ENCODE peak calls at places on chromosomes 16 and 17, in seven cellular contexts. One of them, this sample, is unnamed.

GRCh38 chr17:32495347-32496253 is 8.8 kb downstream of the CDK5R1 start:
- DNase-seq in CD8-positive, alpha-beta memory T cell: no peak
- DNase-seq in RPMI7951: no peak
- DNase-seq in stimulated activated CD4-positive, alpha-beta T cell treated with anti-CD3 and anti-CD28 coated beads, Interleukin-15, amount 100 ng/mL, for 24 hours: no peak
- DNase-seq in endothelial cell: no peak
- DNase-seq in RCC 7860: no peak
- DNase-seq in dermis microvascular lymphatic vessel endothelial cell: no peak
- DNase-seq in this sample: no peak

GRCh38 chr17:76261421-76262215 is 3.5 kb upstream of the UBALD2 start:
- DNase-seq in CD8-positive, alpha-beta memory T cell: peak; percentile 24
- DNase-seq in RPMI7951: peak; percentile 65
- DNase-seq in stimulated activated CD4-positive, alpha-beta T cell treated with anti-CD3 and anti-CD28 coated beads, Interleukin-15, amount 100 ng/mL, for 24 hours: no peak
- DNase-seq in endothelial cell: peak; percentile 40
- DNase-seq in RCC 7860: no peak
- DNase-seq in dermis microvascular lymphatic vessel endothelial cell: no peak
- DNase-seq in this sample: no peak

GRCh38 chr17:72408122-72408382 is 287.2 kb downstream of the SOX9 start:
- DNase-seq in CD8-positive, alpha-beta memory T cell: no peak
- DNase-seq in RPMI7951: peak; percentile 26
- DNase-seq in stimulated activated CD4-positive, alpha-beta T cell treated with anti-CD3 and anti-CD28 coated beads, Interleukin-15, amount 100 ng/mL, for 24 hours: no peak
- DNase-seq in endothelial cell: no peak
- DNase-seq in RCC 7860: peak; percentile 11
- DNase-seq in dermis microvascular lymphatic vessel endothelial cell: no peak
- DNase-seq in this sample: no peak

GRCh38 chr17:78163881-78164747 is 4.3 kb upstream of the SYNGR2 start:
- DNase-seq in CD8-positive, alpha-beta memory T cell: no peak
- DNase-seq in RPMI7951: no peak
- DNase-seq in stimulated activated CD4-positive, alpha-beta T cell treated with anti-CD3 and anti-CD28 coated beads, Interleukin-15, amount 100 ng/mL, for 24 hours: no peak
- DNase-seq in endothelial cell: no peak
- DNase-seq in RCC 7860: no peak
- DNase-seq in dermis microvascular lymphatic vessel endothelial cell: no peak
- DNase-seq in this sample: no peak

GRCh38 chr17:42142371-42142896 is 12.4 kb downstream of the RAB5C start:
- DNase-seq in CD8-positive, alpha-beta memory T cell: no peak
- DNase-seq in RPMI7951: no peak
- DNase-seq in stimulated activated CD4-positive, alpha-beta T cell treated with anti-CD3 and anti-CD28 coated beads, Interleukin-15, amount 100 ng/mL, for 24 hours: no peak
- DNase-seq in endothelial cell: no peak
- DNase-seq in RCC 7860: no peak
- DNase-seq in dermis microvascular lymphatic vessel endothelial cell: no peak
- DNase-seq in this sample: no peak

GRCh38 chr16:89827383-89828198 is 684 bp upstream of the SPIRE2 start:
- DNase-seq in CD8-positive, alpha-beta memory T cell: no peak
- DNase-seq in RPMI7951: peak; percentile 84
- DNase-seq in stimulated activated CD4-positive, alpha-beta T cell treated with anti-CD3 and anti-CD28 coated beads, Interleukin-15, amount 100 ng/mL, for 24 hours: no peak
- DNase-seq in endothelial cell: peak; percentile 34
- DNase-seq in RCC 7860: peak; percentile 50
- DNase-seq in dermis microvascular lymphatic vessel endothelial cell: peak; percentile 30
- DNase-seq in this sample: peak; percentile 53

GRCh38 chr16:81371106-81371505 is 56.3 kb downstream of the GAN start:
- DNase-seq in CD8-positive, alpha-beta memory T cell: no peak
- DNase-seq in RPMI7951: no peak
- DNase-seq in stimulated activated CD4-positive, alpha-beta T cell treated with anti-CD3 and anti-CD28 coated beads, Interleukin-15, amount 100 ng/mL, for 24 hours: no peak
- DNase-seq in endothelial cell: no peak
- DNase-seq in RCC 7860: no peak
- DNase-seq in dermis microvascular lymphatic vessel endothelial cell: no peak
- DNase-seq in this sample: no peak

GRCh38 chr16:70576431-70577255 is 53.0 kb downstream of the SF3B3 start:
- DNase-seq in CD8-positive, alpha-beta memory T cell: no peak
- DNase-seq in RPMI7951: peak; percentile 81
- DNase-seq in stimulated activated CD4-positive, alpha-beta T cell treated with anti-CD3 and anti-CD28 coated beads, Interleukin-15, amount 100 ng/mL, for 24 hours: no peak
- DNase-seq in endothelial cell: no peak
- DNase-seq in RCC 7860: peak; percentile 34
- DNase-seq in dermis microvascular lymphatic vessel endothelial cell: peak; percentile 46
- DNase-seq in this sample: peak; percentile 96

GRCh38 chr16:14957576-14958322 is 17.1 kb upstream of the PDXDC1 start:
- DNase-seq in CD8-positive, alpha-beta memory T cell: no peak
- DNase-seq in RPMI7951: no peak
- DNase-seq in stimulated activated CD4-positive, alpha-beta T cell treated with anti-CD3 and anti-CD28 coated beads, Interleukin-15, amount 100 ng/mL, for 24 hours: no peak
- DNase-seq in endothelial cell: no peak
- DNase-seq in RCC 7860: no peak
- DNase-seq in dermis microvascular lymphatic vessel endothelial cell: no peak
- DNase-seq in this sample: no peak

GRCh38 chr16:49410226-49410625 is 36.6 kb downstream of the C16orf78 start:
- DNase-seq in CD8-positive, alpha-beta memory T cell: no peak
- DNase-seq in RPMI7951: no peak
- DNase-seq in stimulated activated CD4-positive, alpha-beta T cell treated with anti-CD3 and anti-CD28 coated beads, Interleukin-15, amount 100 ng/mL, for 24 hours: no peak
- DNase-seq in endothelial cell: no peak
- DNase-seq in RCC 7860: no peak
- DNase-seq in dermis microvascular lymphatic vessel endothelial cell: no peak
- DNase-seq in this sample: no peak

GRCh38 chr17:49361129-49361901 is 735 bp downstream of the ZNF652 start:
- DNase-seq in CD8-positive, alpha-beta memory T cell: peak; percentile 95
- DNase-seq in RPMI7951: peak; percentile 54
- DNase-seq in stimulated activated CD4-positive, alpha-beta T cell treated with anti-CD3 and anti-CD28 coated beads, Interleukin-15, amount 100 ng/mL, for 24 hours: peak; percentile 72
- DNase-seq in endothelial cell: no peak
- DNase-seq in RCC 7860: peak; percentile 30
- DNase-seq in dermis microvascular lymphatic vessel endothelial cell: no peak
- DNase-seq in this sample: no peak

GRCh38 chr16:79079656-79080420 is 520.7 kb downstream of the MAF start:
- DNase-seq in CD8-positive, alpha-beta memory T cell: no peak
- DNase-seq in RPMI7951: no peak
- DNase-seq in stimulated activated CD4-positive, alpha-beta T cell treated with anti-CD3 and anti-CD28 coated beads, Interleukin-15, amount 100 ng/mL, for 24 hours: no peak
- DNase-seq in endothelial cell: no peak
- DNase-seq in RCC 7860: no peak
- DNase-seq in dermis microvascular lymphatic vessel endothelial cell: no peak
- DNase-seq in this sample: no peak

GRCh38 chr16:85586360-85587145 is 26.6 kb upstream of the GSE1 start:
- DNase-seq in CD8-positive, alpha-beta memory T cell: no peak
- DNase-seq in RPMI7951: no peak
- DNase-seq in stimulated activated CD4-positive, alpha-beta T cell treated with anti-CD3 and anti-CD28 coated beads, Interleukin-15, amount 100 ng/mL, for 24 hours: no peak
- DNase-seq in endothelial cell: no peak
- DNase-seq in RCC 7860: no peak
- DNase-seq in dermis microvascular lymphatic vessel endothelial cell: no peak
- DNase-seq in this sample: no peak

GRCh38 chr16:24988593-24989338 is 26.4 kb downstream of the ARHGAP17 start:
- DNase-seq in CD8-positive, alpha-beta memory T cell: no peak
- DNase-seq in RPMI7951: peak; percentile 64
- DNase-seq in stimulated activated CD4-positive, alpha-beta T cell treated with anti-CD3 and anti-CD28 coated beads, Interleukin-15, amount 100 ng/mL, for 24 hours: peak; percentile 37
- DNase-seq in endothelial cell: no peak
- DNase-seq in RCC 7860: no peak
- DNase-seq in dermis microvascular lymphatic vessel endothelial cell: peak; percentile 91
- DNase-seq in this sample: peak; percentile 64

GRCh38 chr17:7263071-7263800 is 958 bp upstream of the CLDN7 start:
- DNase-seq in CD8-positive, alpha-beta memory T cell: no peak
- DNase-seq in RPMI7951: no peak
- DNase-seq in stimulated activated CD4-positive, alpha-beta T cell treated with anti-CD3 and anti-CD28 coated beads, Interleukin-15, amount 100 ng/mL, for 24 hours: peak; percentile 37
- DNase-seq in endothelial cell: peak; percentile 55
- DNase-seq in RCC 7860: no peak
- DNase-seq in dermis microvascular lymphatic vessel endothelial cell: no peak
- DNase-seq in this sample: no peak

GRCh38 chr17:1164935-1165556 is 14.7 kb downstream of the ABR start:
- DNase-seq in CD8-positive, alpha-beta memory T cell: no peak
- DNase-seq in RPMI7951: no peak
- DNase-seq in stimulated activated CD4-positive, alpha-beta T cell treated with anti-CD3 and anti-CD28 coated beads, Interleukin-15, amount 100 ng/mL, for 24 hours: no peak
- DNase-seq in endothelial cell: peak; percentile 42
- DNase-seq in RCC 7860: no peak
- DNase-seq in dermis microvascular lymphatic vessel endothelial cell: no peak
- DNase-seq in this sample: no peak